ENCODE peak calls at places on chromosomes 16 and 17, in four cellular contexts. One of them, this sample, is unnamed.
A peak's percentile ranks its signal among the peaks of the same experiment; 100 is the strongest.

GRCh38 chr16:48960830-48961229 is 320.8 kb downstream of the CBLN1 start:
- DNase-seq in choroid plexus epithelial cell: no peak
- DNase-seq in breast epithelium: no peak
- DNase-seq in A549: no peak
- DNase-seq in this sample: no peak

GRCh38 chr16:68267612-68268405 is 3.5 kb downstream of the SLC7A6 start:
- DNase-seq in choroid plexus epithelial cell: peak; percentile 28
- DNase-seq in breast epithelium: no peak
- DNase-seq in A549: no peak
- DNase-seq in this sample: no peak

GRCh38 chr16:77723108-77723514 is 797 bp downstream of the NUDT7 start:
- DNase-seq in choroid plexus epithelial cell: peak; percentile 61
- DNase-seq in breast epithelium: no peak
- DNase-seq in A549: no peak
- DNase-seq in this sample: peak; percentile 66

GRCh38 chr16:57677622-57678369 is 9.7 kb downstream of the ADGRG3 start:
- DNase-seq in choroid plexus epithelial cell: no peak
- DNase-seq in breast epithelium: peak; percentile 89
- DNase-seq in A549: peak; percentile 29
- DNase-seq in this sample: no peak

GRCh38 chr17:64777413-64778101 is 115.5 kb upstream of the SMURF2 start:
- DNase-seq in choroid plexus epithelial cell: no peak
- DNase-seq in breast epithelium: no peak
- DNase-seq in A549: no peak
- DNase-seq in this sample: no peak

GRCh38 chr17:78088529-78088928 is 40.0 kb downstream of the TMC6 start:
- DNase-seq in choroid plexus epithelial cell: no peak
- DNase-seq in breast epithelium: no peak
- DNase-seq in A549: no peak
- DNase-seq in this sample: no peak

GRCh38 chr16:1509307-1510221 is 16.4 kb downstream of the TELO2 start:
- DNase-seq in choroid plexus epithelial cell: no peak
- DNase-seq in breast epithelium: no peak
- DNase-seq in A549: no peak
- DNase-seq in this sample: no peak

GRCh38 chr16:68264128-68265077 is at the start of gene SLC7A6:
- DNase-seq in choroid plexus epithelial cell: peak; percentile 67
- DNase-seq in breast epithelium: peak; percentile 42
- DNase-seq in A549: peak; percentile 94
- DNase-seq in this sample: peak; percentile 52

GRCh38 chr16:88588754-88589153 is 18.6 kb downstream of the ZC3H18 start:
- DNase-seq in choroid plexus epithelial cell: no peak
- DNase-seq in breast epithelium: no peak
- DNase-seq in A549: no peak
- DNase-seq in this sample: no peak

GRCh38 chr17:77531641-77532040 is 390.9 kb downstream of the SEC14L1 start:
- DNase-seq in choroid plexus epithelial cell: no peak
- DNase-seq in breast epithelium: no peak
- DNase-seq in A549: no peak
- DNase-seq in this sample: no peak

GRCh38 chr16:51175081-51175480 is 24.0 kb upstream of the SALL1 start:
- DNase-seq in choroid plexus epithelial cell: no peak
- DNase-seq in breast epithelium: no peak
- DNase-seq in A549: no peak
- DNase-seq in this sample: peak; percentile 18

GRCh38 chr16:27127293-27127692 is 60.6 kb downstream of the C16orf82 start:
- DNase-seq in choroid plexus epithelial cell: peak; percentile 49
- DNase-seq in breast epithelium: no peak
- DNase-seq in A549: no peak
- DNase-seq in this sample: no peak

GRCh38 chr16:57845115-57845514 is 42.8 kb upstream of the KIFC3 start:
- DNase-seq in choroid plexus epithelial cell: no peak
- DNase-seq in breast epithelium: no peak
- DNase-seq in A549: no peak
- DNase-seq in this sample: no peak

GRCh38 chr16:58127033-58127556 is 2.1 kb downstream of the CFAP20 start:
- DNase-seq in choroid plexus epithelial cell: peak; percentile 72
- DNase-seq in breast epithelium: no peak
- DNase-seq in A549: no peak
- DNase-seq in this sample: peak; percentile 61

GRCh38 chr17:17206913-17207368 is 808 bp upstream of the PLD6 start:
- DNase-seq in choroid plexus epithelial cell: no peak
- DNase-seq in breast epithelium: no peak
- DNase-seq in A549: no peak
- DNase-seq in this sample: no peak

DNA sequence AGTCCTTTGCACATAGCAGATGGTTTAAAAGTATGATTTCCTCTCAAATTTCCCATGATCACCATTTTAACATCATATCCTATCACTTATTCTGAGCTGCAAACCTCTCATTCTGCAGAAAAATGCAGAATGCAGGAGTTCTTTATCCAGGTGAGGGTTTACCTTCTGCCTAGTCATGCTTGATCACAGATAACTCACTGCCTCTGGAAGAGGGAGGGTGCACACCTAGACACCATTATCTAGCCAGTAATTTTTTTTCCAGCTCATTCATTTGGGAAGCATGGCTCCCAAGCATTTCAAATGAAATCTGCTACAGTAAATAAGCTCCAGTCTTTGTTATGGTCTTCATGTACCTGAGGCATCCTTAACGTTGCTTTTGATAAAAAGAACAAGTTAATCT is 38.0 kb downstream of the RFFL start:
- DNase-seq in choroid plexus epithelial cell: no peak
- DNase-seq in breast epithelium: no peak
- DNase-seq in A549: no peak
- DNase-seq in this sample: no peak
- H3K4me3 ChIP-seq in choroid plexus epithelial cell: no peak overlapping the region
- H3K4me3 ChIP-seq in breast epithelium: no peak overlapping the region
- H3K4me3 ChIP-seq in A549: no peak overlapping the region
- H3K4me3 ChIP-seq in this sample: no peak overlapping the region

DNA sequence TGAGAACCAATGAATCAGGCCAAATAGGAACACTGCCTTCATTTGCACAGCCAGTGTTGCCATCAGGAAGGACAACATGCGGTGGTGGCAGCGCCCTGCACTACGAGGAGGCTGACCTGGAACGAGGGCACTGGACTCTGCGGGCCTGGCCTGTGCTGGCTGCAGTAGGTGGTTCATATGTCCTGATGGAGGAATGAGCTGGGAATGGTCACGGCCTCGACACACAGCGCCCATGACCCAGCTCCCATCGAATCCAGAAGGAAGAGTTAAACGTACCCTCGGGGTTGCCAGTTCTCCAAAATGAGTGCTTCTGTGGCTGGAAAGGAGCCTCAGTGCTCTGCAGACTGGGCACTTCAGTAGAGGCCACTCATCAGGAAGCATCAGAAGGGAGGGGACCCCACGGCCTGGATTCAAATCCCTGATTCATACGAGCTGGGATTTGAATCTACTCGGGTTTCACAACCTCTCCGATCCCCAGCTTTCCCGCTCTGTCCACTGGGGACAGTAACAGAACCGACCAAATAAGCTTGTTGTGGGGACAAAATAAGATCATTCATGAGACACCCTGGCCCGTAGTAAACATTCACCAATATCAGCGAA is 85.5 kb downstream of the ZDHHC7 start:
- DNase-seq in choroid plexus epithelial cell: no peak
- DNase-seq in breast epithelium: no peak
- DNase-seq in A549: no peak
- DNase-seq in this sample: no peak
- TF ChIP-seq CTCF in choroid plexus epithelial cell: no peak
- TF ChIP-seq CTCF in breast epithelium: no peak
- TF ChIP-seq CTCF in A549: no peak
- TF ChIP-seq CTCF in this sample: no peak

DNA sequence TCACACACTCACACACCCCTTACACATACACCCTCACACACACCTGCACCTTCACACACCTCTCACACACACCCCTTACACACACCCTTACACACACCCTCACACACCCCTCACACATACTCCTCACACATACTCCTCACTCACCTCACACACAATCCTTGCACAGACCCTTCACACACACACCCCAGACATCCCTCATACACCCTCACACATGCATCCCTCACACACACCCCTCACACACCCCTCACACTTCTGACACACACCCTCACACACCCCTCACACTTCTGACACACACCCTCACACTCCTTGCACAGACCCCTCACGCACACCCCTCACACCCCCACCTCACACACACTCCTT is 23.9 kb downstream of the C17orf67 start:
- DNase-seq in choroid plexus epithelial cell: no peak
- DNase-seq in breast epithelium: no peak
- DNase-seq in A549: no peak
- DNase-seq in this sample: no peak
- H3K4me3 ChIP-seq in choroid plexus epithelial cell: no peak overlapping the region
- H3K4me3 ChIP-seq in breast epithelium: no peak overlapping the region
- H3K4me3 ChIP-seq in A549: no peak overlapping the region
- H3K4me3 ChIP-seq in this sample: no peak overlapping the region

DNA sequence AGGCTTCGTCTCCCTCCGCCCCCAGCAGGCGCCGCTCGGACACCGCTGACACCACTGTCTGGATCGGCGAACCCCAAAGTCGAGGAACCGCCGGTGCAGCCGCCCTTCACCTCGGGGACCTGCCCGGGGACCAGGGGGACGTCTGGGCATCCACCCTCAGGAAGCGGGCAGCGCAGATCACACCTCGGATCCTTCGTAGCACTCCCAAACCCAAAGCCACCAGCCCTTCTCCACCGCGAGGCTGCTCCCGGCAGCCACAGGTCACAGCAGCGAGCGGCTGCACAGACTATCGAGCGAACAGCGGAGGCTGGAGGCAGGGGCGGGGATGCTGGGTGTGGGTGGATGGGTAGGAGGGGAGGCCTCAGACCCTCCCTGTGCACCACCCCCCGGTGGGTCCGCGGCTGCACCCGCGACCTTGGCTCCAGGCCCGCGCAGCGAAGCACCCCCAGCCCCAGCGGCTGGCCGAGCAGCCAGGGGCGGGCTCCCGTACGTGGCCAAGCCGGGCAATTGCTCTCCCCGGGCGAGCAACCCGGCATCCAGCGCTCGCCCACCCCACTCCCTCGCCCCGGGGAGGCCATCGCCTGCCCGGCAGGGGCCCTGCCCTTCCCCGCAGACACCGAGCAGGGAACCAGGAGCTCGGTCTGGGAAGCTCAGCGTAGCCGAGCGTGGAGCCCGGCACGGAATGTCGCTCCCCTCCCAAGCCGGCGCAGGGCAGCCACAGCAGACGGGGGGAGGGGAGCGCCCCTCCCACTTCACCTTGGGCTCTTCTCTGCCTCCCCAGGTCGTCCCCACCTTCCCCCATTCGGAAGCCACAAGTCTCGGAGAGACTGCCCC is 1.0 kb downstream of the SDK2 start:
- DNase-seq in choroid plexus epithelial cell: no peak
- DNase-seq in breast epithelium: no peak
- DNase-seq in A549: peak; percentile 90
- DNase-seq in this sample: no peak
- TF ChIP-seq CTCF in choroid plexus epithelial cell: peak; percentile 9
- TF ChIP-seq CTCF in breast epithelium: no peak
- TF ChIP-seq CTCF in A549: peak; percentile 61
- TF ChIP-seq CTCF in this sample: peak; percentile 13

GRCh38 chr16:12435730-12436129 is 368.0 kb downstream of the CPPED1 start:
- DNase-seq in choroid plexus epithelial cell: no peak
- DNase-seq in breast epithelium: no peak
- DNase-seq in A549: no peak
- DNase-seq in this sample: no peak

GRCh38 chr16:12434567-12434966 is 369.1 kb downstream of the CPPED1 start:
- DNase-seq in choroid plexus epithelial cell: no peak
- DNase-seq in breast epithelium: no peak
- DNase-seq in A549: no peak
- DNase-seq in this sample: no peak

GRCh38 chr16:12437761-12438440 is 365.8 kb downstream of the CPPED1 start:
- DNase-seq in choroid plexus epithelial cell: no peak
- DNase-seq in breast epithelium: no peak
- DNase-seq in A549: no peak
- DNase-seq in this sample: no peak

GRCh38 chr16:12433691-12434390 is 369.8 kb downstream of the CPPED1 start:
- DNase-seq in choroid plexus epithelial cell: no peak
- DNase-seq in breast epithelium: no peak
- DNase-seq in A549: no peak
- DNase-seq in this sample: no peak

GRCh38 chr16:12436201-12436657 is 367.5 kb downstream of the CPPED1 start:
- DNase-seq in choroid plexus epithelial cell: no peak
- DNase-seq in breast epithelium: no peak
- DNase-seq in A549: no peak
- DNase-seq in this sample: no peak
- H3K4me3 ChIP-seq in choroid plexus epithelial cell: no peak overlapping the region
- H3K4me3 ChIP-seq in breast epithelium: no peak overlapping the region
- H3K4me3 ChIP-seq in A549: no peak overlapping the region
- H3K4me3 ChIP-seq in this sample: no peak overlapping the region

GRCh38 chr16:24070851-24071250 is 185.3 kb upstream of the CACNG3 start:
- DNase-seq in choroid plexus epithelial cell: peak; percentile 29
- DNase-seq in breast epithelium: no peak
- DNase-seq in A549: peak; percentile 65
- DNase-seq in this sample: no peak
- TF ChIP-seq CTCF in choroid plexus epithelial cell: peak; percentile 48
- TF ChIP-seq CTCF in breast epithelium: no peak
- TF ChIP-seq CTCF in A549: peak; percentile 40
- TF ChIP-seq CTCF in this sample: peak; percentile 30

GRCh38 chr17:73622381-73622780 is 21.9 kb downstream of the SDK2 start:
- DNase-seq in choroid plexus epithelial cell: no peak
- DNase-seq in breast epithelium: no peak
- DNase-seq in A549: no peak
- DNase-seq in this sample: no peak

GRCh38 chr17:73625006-73625405 is 19.2 kb downstream of the SDK2 start:
- DNase-seq in choroid plexus epithelial cell: no peak
- DNase-seq in breast epithelium: peak; percentile 50
- DNase-seq in A549: no peak
- DNase-seq in this sample: no peak

GRCh38 chr17:73623247-73623646 is 21.0 kb downstream of the SDK2 start:
- DNase-seq in choroid plexus epithelial cell: no peak
- DNase-seq in breast epithelium: no peak
- DNase-seq in A549: no peak
- DNase-seq in this sample: no peak

GRCh38 chr17:73625975-73626706 is 18.1 kb downstream of the SDK2 start:
- DNase-seq in choroid plexus epithelial cell: no peak
- DNase-seq in breast epithelium: peak; percentile 91
- DNase-seq in A549: no peak
- DNase-seq in this sample: no peak

DNA sequence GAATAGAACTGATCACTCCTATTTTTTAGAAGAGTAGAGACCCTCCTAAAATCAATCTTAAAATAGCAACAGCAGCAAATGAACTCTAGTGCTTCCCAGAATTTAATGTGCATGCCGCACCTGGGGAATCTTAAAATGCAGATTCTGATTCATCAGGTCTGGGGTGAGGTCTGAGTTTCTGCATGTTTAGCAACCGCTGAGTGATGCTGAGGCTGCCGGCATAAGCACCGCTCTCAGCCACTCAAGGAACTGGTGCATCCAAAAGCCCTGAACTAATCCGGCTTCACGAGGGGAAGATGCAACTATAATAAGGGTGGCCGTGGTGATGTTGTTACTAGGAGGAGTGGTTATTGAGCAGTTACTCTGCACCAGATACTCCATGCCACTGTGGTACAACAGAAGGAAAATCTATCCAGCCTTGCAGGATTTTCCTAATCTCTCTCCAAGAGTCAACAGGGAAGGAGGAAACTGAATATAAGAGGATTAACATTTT is 19.7 kb downstream of the SDK2 start:
- DNase-seq in choroid plexus epithelial cell: no peak
- DNase-seq in breast epithelium: no peak
- DNase-seq in A549: no peak
- DNase-seq in this sample: no peak
- H3K4me3 ChIP-seq in choroid plexus epithelial cell: no peak overlapping the region
- H3K4me3 ChIP-seq in breast epithelium: no peak overlapping the region
- H3K4me3 ChIP-seq in A549: no peak overlapping the region
- H3K4me3 ChIP-seq in this sample: no peak overlapping the region